ENCODE peak calls at places on chromosomes 3 and 15, in ten cellular contexts. Q is coronary artery; S is left lung; M is globus pallidus; T is activated naive CD4-positive, alpha-beta T cell treated with anti-CD3 and anti-CD28 coated beads, Interleukin-2, amount 50 U/mL, for 16 hours; R is activated T-cell treated with anti-CD3 and anti-CD28 coated beads for 1 hour; N is midbrain; Z is right lobe of liver; Y is mucosa of gallbladder; B is adrenal gland. W is an unnamed sample.

GRCh38 chr3:171092467-171092911 is 66.0 kb upstream of the SLC2A2 start:
- DNase-seq in Q (no peak), N (no peak), Y (no peak), S (no peak), M (no peak), T (no peak), R (no peak), B (no peak), Z (no peak), W (no peak)

GRCh38 chr15:93030430-93031102 is 58.4 kb downstream of the RGMA start:
- DNase-seq in S (peak), M (peak), Y (peak), R (peak), T (peak), Z (peak), N (peak), Q (no peak), B (peak), W (peak)

GRCh38 chr3:149628957-149629670 is 28.7 kb downstream of the WWTR1 start:
- DNase-seq in M (no peak), Y (no peak), T (no peak), R (no peak), Z (no peak), N (no peak), B (no peak), Q (no peak), S (no peak), W (no peak)

GRCh38 chr3:12919205-12919604 is 77.8 kb upstream of the RPL32 start:
- DNase-seq in Y (no peak), N (no peak), S (no peak), B (no peak), R (no peak), T (no peak), Z (no peak), M (no peak), Q (no peak), W (no peak)

GRCh38 chr15:33735637-33736247 is 232.6 kb upstream of the CHRM5 start:
- DNase-seq in S (no peak), T (no peak), R (no peak), B (peak), Q (no peak), M (no peak), Y (no peak), N (no peak), Z (no peak), W (peak)

GRCh38 chr15:99213187-99213811 is 36.1 kb downstream of the TTC23 start:
- DNase-seq in Q (no peak), Y (peak), Z (peak), N (peak), S (no peak), M (peak), B (peak), R (peak), T (peak), W (peak)

GRCh38 chr15:87477759-87478687 is 778.5 kb downstream of the NTRK3 start:
- DNase-seq in Y (peak), Z (no peak), N (peak), R (no peak), B (peak), Q (no peak), T (no peak), S (no peak), M (peak), W (no peak)

GRCh38 chr15:74869372-74869725 is 3.8 kb downstream of the SCAMP2 start:
- DNase-seq in Y (no peak), N (no peak), B (no peak), R (no peak), M (no peak), Q (no peak), T (no peak), Z (no peak), S (no peak), W (no peak)

GRCh38 chr3:85554153-85554552 is 595.4 kb downstream of the CADM2 start:
- DNase-seq in N (no peak), T (no peak), B (no peak), Z (no peak), Y (no peak), S (no peak), Q (no peak), M (no peak), R (no peak), W (no peak)

GRCh38 chr15:65211157-65211982 is at the start of gene CILP:
- DNase-seq in R (no peak), S (no peak), N (no peak), Z (no peak), T (no peak), Y (peak), M (no peak), B (no peak), Q (no peak), W (no peak)

GRCh38 chr3:169169340-169169963 is 494.1 kb downstream of the MECOM start:
- DNase-seq in Y (no peak), M (no peak), R (no peak), T (no peak), S (no peak), N (no peak), Z (no peak), Q (no peak), B (no peak), W (no peak)

GRCh38 chr15:51377038-51377761 is 35.7 kb downstream of the GLDN start:
- DNase-seq in Q (no peak), R (no peak), M (peak), N (peak), Z (no peak), S (no peak), T (no peak), B (no peak), Y (no peak), W (no peak)

GRCh38 chr3:98722389-98722788 is 40.8 kb upstream of the ST3GAL6 start:
- DNase-seq in N (no peak), R (no peak), M (no peak), B (no peak), S (no peak), Q (no peak), T (no peak), Y (no peak), Z (no peak), W (no peak)

GRCh38 chr15:90165659-90166489 is 35.3 kb upstream of the SEMA4B start:
- DNase-seq in Y (peak), R (no peak), Z (peak), N (no peak), S (peak), T (peak), Q (no peak), M (no peak), B (peak), W (no peak)